ENCODE peak calls at places on chromosomes 12 and 14, in six cellular contexts. H, N, J, L, F and T are unnamed samples.

GRCh38 chr14:94540031-94540794 is 21.0 kb upstream of the SERPINA4 start:
- DNase-seq in L (peak; percentile 64), H (no peak), N (peak; percentile 30), F (no peak), J (no peak), T (no peak)

GRCh38 chr12:57844725-57845477 is 1.6 kb downstream of the CTDSP2 start:
- DNase-seq in H (peak; percentile 44), N (peak; percentile 85), F (peak; percentile 84), J (peak; percentile 83), L (peak; percentile 95), T (peak; percentile 90)

GRCh38 chr12:76032043-76032981 is 736 bp upstream of the PHLDA1 start:
- DNase-seq in F (peak; percentile 44), L (peak; percentile 69), H (peak; percentile 31), N (peak; percentile 69), J (peak; percentile 47), T (peak; percentile 67)

GRCh38 chr12:19120795-19121194 is 8.7 kb upstream of the PLEKHA5 start:
- DNase-seq in L (no peak), N (no peak), F (no peak), J (no peak), H (no peak), T (no peak)

GRCh38 chr14:87000071-87000470 is 992.9 kb downstream of the GALC start:
- DNase-seq in N (no peak), H (no peak), L (no peak), J (no peak), F (no peak), T (no peak)

GRCh38 chr12:89783321-89784060 is 74.9 kb upstream of the ATP2B1 start:
- DNase-seq in J (no peak), H (no peak), L (no peak), F (no peak), N (no peak), T (no peak)

GRCh38 chr12:14995583-14996425 is 23.0 kb downstream of the PDE6H start:
- DNase-seq in F (no peak), L (no peak), J (no peak), H (no peak), N (no peak), T (no peak)

GRCh38 chr12:49652921-49653520 is 29.7 kb downstream of the PRPF40B start:
- DNase-seq in F (no peak), N (no peak), J (no peak), L (no peak), H (no peak), T (no peak)

GRCh38 chr14:55339770-55340169 is 68.5 kb downstream of the FBXO34 start:
- DNase-seq in J (no peak), F (no peak), H (no peak), N (no peak), L (no peak), T (no peak)

GRCh38 chr14:95547626-95548327 is 12.9 kb downstream of the GLRX5 start:
- DNase-seq in N (no peak), J (no peak), L (no peak), H (no peak), F (no peak), T (no peak)

GRCh38 chr14:30045720-30046119 is 118.1 kb upstream of the PRKD1 start:
- DNase-seq in N (no peak), J (no peak), L (no peak), F (no peak), H (no peak), T (no peak)

GRCh38 chr12:19021646-19022045 is 107.9 kb upstream of the PLEKHA5 start:
- DNase-seq in N (no peak), L (no peak), F (no peak), H (no peak), J (no peak), T (no peak)

GRCh38 chr12:71397433-71397954 is 42.1 kb upstream of the LGR5 start:
- DNase-seq in N (no peak), L (no peak), F (no peak), J (no peak), H (no peak), T (no peak)

GRCh38 chr12:45290218-45290609 is 74.3 kb downstream of the ANO6 start:
- DNase-seq in L (no peak), J (no peak), N (no peak), F (no peak), H (no peak), T (no peak)

GRCh38 chr12:29796823-29797263 is 13.1 kb upstream of the TMTC1 start:
- DNase-seq in L (peak; percentile 45), J (peak; percentile 31), H (peak; percentile 60), F (no peak), N (peak; percentile 19), T (no peak)

GRCh38 chr14:30020271-30020670 is 92.6 kb upstream of the PRKD1 start:
- DNase-seq in H (no peak), J (no peak), N (no peak), F (no peak), L (no peak), T (no peak)

GRCh38 chr12:115201928-115202327 is 518.0 kb upstream of the TBX3 start:
- DNase-seq in N (no peak), J (no peak), L (no peak), H (no peak), F (no peak), T (no peak)

GRCh38 chr12:21248679-21249078 is 86.0 kb downstream of the SLCO1A2 start:
- DNase-seq in L (no peak), H (no peak), N (no peak), J (no peak), F (no peak), T (no peak)

GRCh38 chr12:22435583-22435982 is 101.1 kb upstream of the ST8SIA1 start:
- DNase-seq in F (no peak), J (no peak), N (no peak), H (no peak), L (no peak), T (no peak)

GRCh38 chr14:95585971-95586620 is 51.2 kb downstream of the GLRX5 start:
- DNase-seq in H (no peak), F (no peak), L (no peak), N (no peak), J (no peak), T (no peak)

GRCh38 chr12:127245437-127245836 is 1021.5 kb upstream of the TMEM132C start:
- DNase-seq in N (no peak), H (no peak), L (no peak), J (no peak), F (no peak), T (no peak)

GRCh38 chr12:56601503-56601902 is 28.6 kb downstream of the BAZ2A start:
- DNase-seq in F (no peak), H (no peak), J (no peak), N (no peak), L (no peak), T (no peak)
- TF ChIP-seq CTCF in F (no peak), H (no peak), J (no peak), N (no peak), L (no peak), T (no peak)

GRCh38 chr12:6606331-6607131 is 648 bp downstream of the CHD4 start:
- DNase-seq in F (peak; percentile 84), H (peak; percentile 38), J (peak; percentile 85), L (peak; percentile 83), N (peak; percentile 83), T (peak; percentile 84)
- TF ChIP-seq POLR2A in F (no peak), H (peak; percentile 21), J (no peak), L (no peak), N (no peak), T (no peak)

DNA sequence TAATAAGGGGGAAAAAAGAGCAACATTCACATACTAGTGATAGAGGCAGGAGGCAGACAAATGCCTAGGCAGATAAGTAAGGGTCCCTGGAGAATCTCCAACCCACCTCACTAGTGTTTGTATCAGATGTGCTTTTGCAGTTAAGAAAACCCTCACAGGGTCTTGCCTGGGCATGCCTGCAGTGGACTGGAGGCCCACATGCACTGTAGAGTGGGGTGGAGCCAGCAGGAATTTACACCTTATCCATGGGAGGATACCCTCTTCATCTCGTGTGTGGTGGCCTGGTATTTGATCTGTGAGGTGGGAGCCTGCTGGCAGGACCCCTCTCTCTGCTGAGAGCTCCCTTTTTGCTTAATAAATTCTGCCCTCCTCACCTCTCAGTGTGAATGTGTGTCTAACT is 238.0 kb upstream of the SLC16A7 start:
- DNase-seq in H (no peak), F (no peak), L (no peak), J (no peak), N (no peak), T (no peak)
- H3K4me1 ChIP-seq in H (no peaks in the 10 kb centered on the region), F (no peaks in the 10 kb centered on the region), L (no peaks in the 10 kb centered on the region), J (no peaks in the 10 kb centered on the region), N (no peaks in the 10 kb centered on the region), T (no peaks in the 10 kb centered on the region)

GRCh38 chr14:42111355-42111754 is 504.7 kb downstream of the LRFN5 start:
- DNase-seq in H (no peak), F (no peak), L (no peak), J (no peak), N (no peak), T (no peak)

GRCh38 chr14:42112108-42112507 is 505.4 kb downstream of the LRFN5 start:
- DNase-seq in H (no peak), N (no peak), L (no peak), J (no peak), F (no peak), T (no peak)

GRCh38 chr14:42113358-42114070 is 506.8 kb downstream of the LRFN5 start:
- DNase-seq in N (peak; percentile 17), J (no peak), L (no peak), F (no peak), H (no peak), T (no peak)

DNA sequence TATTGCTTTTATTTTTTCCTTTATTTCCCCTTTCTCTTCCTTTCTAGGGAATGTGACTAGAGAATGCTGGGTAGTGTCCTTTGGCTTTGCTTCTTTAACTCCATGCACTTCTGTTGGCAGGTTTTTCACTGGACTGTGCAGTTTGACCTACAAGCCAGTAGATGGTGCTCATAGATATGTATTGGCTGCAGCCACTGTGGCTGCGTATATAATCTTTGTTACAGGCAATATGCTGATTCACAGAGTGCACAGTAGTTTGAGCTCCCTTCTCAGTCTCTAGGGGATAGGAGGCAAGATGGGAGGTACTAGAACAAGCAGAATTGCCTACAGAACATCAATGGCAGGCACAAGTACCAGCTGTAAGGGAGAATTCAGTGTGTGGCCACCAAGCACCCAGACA is 503.5 kb downstream of the LRFN5 start:
- DNase-seq in J (no peak), N (peak; percentile 27), F (no peak), L (no peak), H (no peak), T (no peak)
- TF ChIP-seq CTCF in J (no peak), N (no peak), F (no peak), L (no peak), H (peak; percentile 17), T (no peak)

GRCh38 chr12:6569312-6569711 is 1.2 kb upstream of the NOP2 start:
- DNase-seq in N (peak; percentile 20), F (no peak), J (no peak), L (peak; percentile 17), H (no peak), T (no peak)
- TF ChIP-seq POLR2A in N (no peak), F (no peak), J (no peak), L (no peak), H (no peak), T (no peak)

GRCh38 chr12:124498870-124499753 is 68.3 kb downstream of the NCOR2 start:
- DNase-seq in F (no peak), N (no peak), J (no peak), L (no peak), H (no peak), T (no peak)

GRCh38 chr12:124500232-124501079 is 67.0 kb downstream of the NCOR2 start:
- DNase-seq in L (no peak), H (no peak), N (no peak), F (peak; percentile 37), J (no peak), T (no peak)

GRCh38 chr12:124501080-124501642 is 66.3 kb downstream of the NCOR2 start:
- DNase-seq in L (no peak), H (no peak), J (no peak), N (no peak), F (no peak), T (no peak)

GRCh38 chr12:124498178-124498869 is 69.1 kb downstream of the NCOR2 start:
- DNase-seq in N (no peak), L (no peak), F (no peak), J (no peak), H (no peak), T (no peak)

GRCh38 chr12:124499873-124500231 is 67.6 kb downstream of the NCOR2 start:
- DNase-seq in H (no peak), L (no peak), N (no peak), F (no peak), J (no peak), T (no peak)
- H3K4me1 ChIP-seq in H (peaks cover 38% of the 10 kb centered on the region), L (peaks cover 19% of the 10 kb centered on the region), N (peaks cover 54% of the 10 kb centered on the region), F (peaks cover 56% of the 10 kb centered on the region), J (peaks cover 40% of the 10 kb centered on the region), T (peaks cover 27% of the 10 kb centered on the region)